ENCODE peak calls at places on chromosomes 2 and 18, in six cellular contexts. Q is epithelial cell of esophagus; Y is CD8-positive, alpha-beta T cell; Z is WTC11; X is cardiac fibroblast; J is IMR-90. R is an unnamed sample.

GRCh38 chr18:78986018-78986481 is 6.4 kb downstream of the SALL3 start:
- DNase-seq in Y (no peak), X (peak; percentile 27), Z (peak; percentile 45), Q (peak; percentile 16), J (no peak), R (no peak)

GRCh38 chr2:177117755-177118154 is 94.8 kb upstream of the HNRNPA3 start:
- DNase-seq in X (no peak), Y (no peak), Z (no peak), Q (no peak), J (no peak), R (no peak)

GRCh38 chr2:238302076-238302475 is 13.7 kb upstream of the PER2 start:
- DNase-seq in Z (no peak), J (peak; percentile 15), X (peak; percentile 26), Y (no peak), Q (no peak), R (no peak)

GRCh38 chr18:55419939-55420664 is 167.9 kb downstream of the TCF4 start:
- DNase-seq in Q (peak; percentile 10), J (no peak), Z (no peak), Y (no peak), X (peak; percentile 55), R (no peak)

GRCh38 chr2:31980674-31981356 is 30.0 kb downstream of the MEMO1 start:
- DNase-seq in Y (no peak), X (peak; percentile 62), Q (peak; percentile 55), Z (no peak), J (peak; percentile 68), R (no peak)

GRCh38 chr2:240604291-240604938 is 17.9 kb downstream of the CAPN10 start:
- DNase-seq in X (peak; percentile 75), J (peak; percentile 49), Q (no peak), Y (no peak), Z (peak; percentile 71), R (no peak)

GRCh38 chr2:28348921-28349320 is 43.7 kb upstream of the FOSL2 start:
- DNase-seq in Y (no peak), X (no peak), J (no peak), Z (no peak), Q (no peak), R (no peak)

GRCh38 chr2:240298803-240299709 is 136.4 kb upstream of the GPC1 start:
- DNase-seq in J (no peak), Z (no peak), Q (no peak), Y (no peak), X (no peak), R (peak; percentile 44)

GRCh38 chr2:75021672-75022071 is 63.2 kb downstream of the POLE4 start:
- DNase-seq in Y (no peak), Q (no peak), J (peak; percentile 80), Z (no peak), X (peak; percentile 51), R (no peak)

GRCh38 chr2:20451761-20452499 is 5.1 kb downstream of the RHOB start:
- DNase-seq in X (no peak), Y (no peak), Z (no peak), J (no peak), Q (no peak), R (no peak)

GRCh38 chr2:104321800-104322164 is 532.1 kb upstream of the POU3F3 start:
- DNase-seq in Z (no peak), J (no peak), X (no peak), Y (no peak), Q (no peak), R (no peak)

GRCh38 chr2:122072666-122073065 is 317.2 kb downstream of the TSN start:
- DNase-seq in X (peak; percentile 63), Q (no peak), Y (no peak), J (peak; percentile 45), Z (no peak), R (no peak)

GRCh38 chr18:62245177-62245576 is 58.1 kb downstream of the RELCH start:
- DNase-seq in J (no peak), Y (no peak), X (no peak), Q (no peak), Z (no peak), R (no peak)

GRCh38 chr2:30768708-30769580 is 38.3 kb downstream of the CAPN13 start:
- DNase-seq in J (no peak), Z (no peak), X (no peak), Q (no peak), Y (no peak), R (peak; percentile 52)

GRCh38 chr2:240626531-240627300 is 1.4 kb downstream of the GPR35 start:
- DNase-seq in Y (no peak), Q (no peak), Z (peak; percentile 16), J (no peak), X (no peak), R (no peak)

GRCh38 chr18:8706981-8707940 is 1.9 kb downstream of the MTCL1 start:
- DNase-seq in Q (peak; percentile 78), Y (no peak), J (peak; percentile 73), Z (peak; percentile 67), X (peak; percentile 48), R (no peak)

GRCh38 chr2:21860913-21861312 is 737.1 kb downstream of the TDRD15 start:
- DNase-seq in Q (peak; percentile 2), J (peak; percentile 5), Z (no peak), X (no peak), Y (no peak), R (no peak)

GRCh38 chr2:219405451-219405850 is 12.7 kb upstream of the DES start:
- DNase-seq in J (no peak), X (no peak), Z (peak; percentile 63), Y (no peak), Q (no peak), R (no peak)

GRCh38 chr18:32775628-32776027 is 2.8 kb upstream of the KLHL14 start:
- DNase-seq in X (no peak), Z (no peak), Q (no peak), J (no peak), Y (no peak), R (no peak)

GRCh38 chr2:42438685-42439084 is 55.1 kb downstream of the KCNG3 start:
- DNase-seq in Q (no peak), Z (no peak), Y (no peak), X (no peak), J (no peak), R (no peak)

GRCh38 chr2:187982668-187983067 is 309.0 kb upstream of the GULP1 start:
- DNase-seq in J (peak; percentile 92), Y (no peak), Z (no peak), X (peak; percentile 86), Q (no peak), R (no peak)

GRCh38 chr2:20862850-20863249 is 39.9 kb upstream of the LDAH start:
- DNase-seq in Y (no peak), J (no peak), X (no peak), Q (no peak), Z (no peak), R (no peak)

GRCh38 chr2:29215739-29216608 is 100.8 kb downstream of the CLIP4 start:
- DNase-seq in J (no peak), Z (no peak), Y (no peak), X (no peak), Q (no peak), R (peak; percentile 49)

GRCh38 chr2:43399515-43400245 is 173.3 kb upstream of the ZFP36L2 start:
- DNase-seq in X (peak; percentile 54), Y (no peak), Q (no peak), Z (no peak), J (peak; percentile 87), R (no peak)

GRCh38 chr2:109208071-109208950 is 79.3 kb downstream of the SH3RF3 start:
- DNase-seq in Z (peak; percentile 25), Q (no peak), J (peak; percentile 92), X (peak; percentile 35), Y (no peak), R (no peak)

GRCh38 chr2:67997528-67998267 is 65.1 kb downstream of the C1D start:
- DNase-seq in Q (peak; percentile 96), J (peak; percentile 88), X (peak; percentile 85), Y (no peak), Z (no peak), R (no peak)

GRCh38 chr2:218040883-218041282 is 28.2 kb upstream of the RUFY4 start:
- DNase-seq in Q (no peak), J (no peak), Z (no peak), X (no peak), Y (no peak), R (no peak)

GRCh38 chr2:211941359-211941758 is 597.2 kb downstream of the ERBB4 start:
- DNase-seq in J (no peak), Z (no peak), X (no peak), Y (no peak), Q (no peak), R (no peak)

GRCh38 chr2:218927411-218927810 is 32.1 kb upstream of the CDK5R2 start:
- DNase-seq in J (no peak), Y (no peak), Z (no peak), Q (no peak), X (no peak), R (no peak)

GRCh38 chr18:8368490-8369217 is 240.6 kb upstream of the RAB12 start:
- DNase-seq in X (no peak), Z (no peak), J (peak; percentile 49), Y (no peak), Q (no peak), R (no peak)

GRCh38 chr18:43420950-43421349 is 143.7 kb upstream of the SYT4 start:
- DNase-seq in Z (peak; percentile 29), X (no peak), Q (no peak), J (no peak), Y (no peak), R (no peak)
- TF ChIP-seq CTCF in Z (peak; percentile 31), X (peak; percentile 12), Q (no peak), J (no peak), Y (no peak), R (peak; percentile 62)

GRCh38 chr2:231394201-231395141 is 1.0 kb upstream of the B3GNT7 start:
- DNase-seq in Y (no peak), Z (peak; percentile 76), J (no peak), X (no peak), Q (peak; percentile 19), R (no peak)
- TF ChIP-seq CTCF in Y (no peak), Z (no peak), J (no peak), X (peak; percentile 18), Q (peak; percentile 27), R (peak; percentile 34)

GRCh38 chr2:49677227-49677626 is 522.9 kb upstream of the FSHR start:
- DNase-seq in Q (no peak), J (no peak), Y (no peak), X (no peak), Z (no peak), R (no peak)
- TF ChIP-seq CTCF in Q (no peak), J (no peak), Y (no peak), X (no peak), Z (no peak), R (no peak)

DNA sequence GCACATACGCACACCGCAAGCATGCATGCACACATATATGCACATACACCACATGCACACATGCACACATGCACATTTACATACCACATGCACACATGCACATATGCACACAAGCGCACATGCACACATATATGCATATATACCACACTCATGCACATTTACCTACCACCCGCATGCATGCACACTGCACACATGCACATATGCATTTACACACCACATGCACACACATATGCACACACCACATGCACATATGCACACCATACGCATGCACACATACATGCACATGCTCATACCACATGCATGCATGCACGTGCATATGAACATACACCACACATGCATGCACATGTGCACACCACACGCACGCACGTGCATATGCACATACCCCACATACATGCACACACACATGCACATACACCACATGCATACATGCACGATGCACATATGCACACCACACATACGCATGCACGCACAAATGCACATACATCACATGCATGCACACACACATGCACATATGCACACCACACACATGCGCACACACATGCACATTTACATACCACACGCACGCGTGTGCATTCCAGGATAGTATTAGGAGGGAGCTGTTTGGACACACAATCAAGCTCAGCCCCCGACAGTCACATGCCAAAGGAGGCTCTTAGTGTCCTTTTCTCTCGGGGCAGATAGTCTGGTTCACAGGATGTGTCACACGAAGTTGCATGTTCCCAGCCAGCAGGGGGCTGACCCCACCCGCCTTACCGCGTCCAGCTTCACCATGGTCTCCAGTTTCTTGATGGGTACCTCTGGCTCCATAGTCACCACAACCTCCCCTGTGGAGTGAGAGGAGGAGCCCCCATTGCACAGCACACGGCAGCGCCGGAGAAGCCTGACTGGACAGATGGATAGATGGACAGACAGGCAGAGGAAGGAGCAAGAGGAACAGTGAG is 5.9 kb downstream of the OTOF start:
- DNase-seq in Y (no peak), J (no peak), Q (no peak), Z (no peak), X (no peak), R (no peak)
- TF ChIP-seq CTCF in Y (no peak), J (no peak), Q (no peak), Z (no peak), X (peak; percentile 11), R (peak; percentile 30)